ENCODE peak calls at places on chromosomes 5 and 9, in ten cellular contexts. Y is CD8-positive, alpha-beta T cell; S is CD4-positive, alpha-beta memory T cell; Z is iris pigment epithelial cell; F is progenitor cell of endocrine pancreas; B is activated naive CD8-positive, alpha-beta T cell treated with anti-CD3 and anti-CD28 coated beads, Interleukin-2, amount 50 U/mL, for 24 hours; U is non-pigmented ciliary epithelial cell; V is right cardiac atrium; I is naive thymus-derived CD4-positive, alpha-beta T cell; L is activated CD4-positive, CD25-positive, alpha-beta regulatory T cell treated with anti-CD3 and anti-CD28 coated beads, Interleukin-2, amount 50 U/mL, for 72 hours. R is an unnamed sample.

GRCh38 chr9:16985559-16986348 is 115.3 kb upstream of the BNC2 start:
- DNase-seq in Y (no peak), U (no peak), L (no peak), Z (peak), I (no peak), B (no peak), F (no peak), V (peak), S (no peak), R (no peak)

GRCh38 chr9:2985343-2985742 is 141.4 kb upstream of the PUM3 start:
- DNase-seq in I (no peak), Y (no peak), S (no peak), Z (no peak), U (no peak), L (no peak), B (no peak), V (no peak), F (no peak), R (no peak)

GRCh38 chr9:126701820-126702500 is 88.2 kb downstream of the LMX1B start:
- DNase-seq in L (peak), Z (no peak), F (no peak), S (no peak), B (no peak), U (no peak), V (no peak), Y (no peak), I (no peak), R (no peak)

GRCh38 chr9:98288876-98289275 is 33.4 kb upstream of the TBC1D2 start:
- DNase-seq in L (no peak), U (no peak), B (no peak), Y (no peak), S (no peak), V (no peak), F (no peak), I (no peak), Z (no peak), R (no peak)

GRCh38 chr9:126375386-126375785 is 48.8 kb downstream of the MVB12B start:
- DNase-seq in F (no peak), I (no peak), Z (peak), L (no peak), V (peak), Y (no peak), B (no peak), S (no peak), U (no peak), R (no peak)

GRCh38 chr9:70963554-70963953 is 157.9 kb downstream of the TRPM3 start:
- DNase-seq in S (no peak), L (no peak), F (no peak), I (no peak), U (no peak), Y (no peak), V (no peak), Z (no peak), B (no peak), R (no peak)

GRCh38 chr5:35089688-35090314 is 42.1 kb upstream of the AGXT2 start:
- DNase-seq in S (peak), B (peak), Z (peak), Y (peak), L (peak), F (peak), U (peak), V (no peak), I (peak), R (peak)

GRCh38 chr5:122896598-122897282 is 51.3 kb downstream of the SNX24 start:
- DNase-seq in U (no peak), I (no peak), L (no peak), Y (no peak), S (no peak), B (no peak), F (no peak), Z (peak), V (no peak), R (peak)

GRCh38 chr5:149724130-149724850 is 5.8 kb upstream of the PPARGC1B start:
- DNase-seq in F (no peak), I (no peak), B (no peak), U (no peak), Y (no peak), Z (no peak), L (no peak), V (no peak), S (no peak), R (no peak)

GRCh38 chr5:122195784-122196394 is 66.5 kb downstream of the ZNF474 start:
- DNase-seq in F (no peak), Y (no peak), B (no peak), V (no peak), I (no peak), S (no peak), L (no peak), Z (peak), U (peak), R (no peak)

GRCh38 chr5:123035950-123036390 is 555 bp downstream of the PPIC start:
- DNase-seq in S (no peak), Y (no peak), Z (peak), L (no peak), B (no peak), F (peak), I (no peak), V (peak), U (no peak), R (no peak)

GRCh38 chr5:13408616-13409015 is 535.9 kb downstream of the DNAH5 start:
- DNase-seq in V (no peak), L (no peak), I (no peak), B (no peak), S (no peak), U (peak), Y (no peak), Z (no peak), F (no peak), R (no peak)

GRCh38 chr5:168085321-168086040 is 206.0 kb upstream of the WWC1 start:
- DNase-seq in U (no peak), S (no peak), B (no peak), F (no peak), V (no peak), Z (no peak), I (no peak), L (no peak), Y (no peak), R (no peak)

GRCh38 chr5:67265951-67266350 is 69.4 kb upstream of the CD180 start:
- DNase-seq in I (no peak), S (no peak), Y (no peak), B (no peak), F (no peak), L (no peak), Z (peak), U (no peak), V (no peak), R (no peak)

GRCh38 chr5:165560641-165561040 is 2055.2 kb downstream of the MAT2B start:
- DNase-seq in U (no peak), B (no peak), Z (no peak), Y (no peak), S (no peak), F (no peak), V (no peak), L (no peak), I (no peak), R (no peak)

GRCh38 chr9:17090041-17090440 is 44.8 kb upstream of the CNTLN start:
- DNase-seq in V (no peak), B (no peak), Z (peak), L (no peak), F (no peak), S (no peak), I (no peak), Y (no peak), U (no peak), R (no peak)

GRCh38 chr5:126138475-126139005 is 284.7 kb upstream of the GRAMD2B start:
- DNase-seq in Z (peak), U (peak), Y (no peak), B (no peak), F (no peak), L (no peak), S (no peak), V (no peak), I (no peak), R (no peak)

GRCh38 chr5:160001457-160001856 is 7.5 kb upstream of the TTC1 start:
- DNase-seq in I (no peak), Y (no peak), U (no peak), Z (no peak), V (no peak), S (no peak), F (no peak), B (no peak), L (no peak), R (no peak)

GRCh38 chr9:71725590-71726338 is 42.5 kb downstream of the CEMIP2 start:
- DNase-seq in L (no peak), S (no peak), V (no peak), B (no peak), U (no peak), Y (no peak), I (no peak), F (no peak), Z (peak), R (no peak)

GRCh38 chr5:149221326-149221725 is 50.3 kb upstream of the AFAP1L1 start:
- DNase-seq in L (no peak), Z (peak), V (no peak), S (no peak), F (no peak), Y (no peak), B (no peak), U (no peak), I (no peak), R (no peak)

GRCh38 chr5:135442387-135443256 is 4.5 kb downstream of the DCANP1 start:
- DNase-seq in V (no peak), Z (no peak), I (no peak), Y (no peak), S (no peak), F (no peak), B (no peak), L (no peak), U (no peak), R (no peak)

GRCh38 chr5:86968311-86968753 is 299.4 kb upstream of the RASA1 start:
- DNase-seq in U (peak), S (peak), Z (peak), F (no peak), L (no peak), V (peak), I (no peak), Y (no peak), B (no peak), R (no peak)

GRCh38 chr5:56585973-56586740 is 229.2 kb upstream of the MAP3K1 start:
- DNase-seq in S (peak), U (no peak), Z (no peak), F (no peak), L (no peak), B (no peak), V (peak), Y (no peak), I (no peak), R (no peak)

GRCh38 chr5:139660105-139660915 is 12.2 kb downstream of the CXXC5 start:
- DNase-seq in I (no peak), V (peak), U (no peak), Y (no peak), Z (no peak), F (no peak), B (no peak), S (no peak), L (no peak), R (no peak)

GRCh38 chr5:141525659-141526058 is 36.8 kb downstream of the PCDHGC5 start:
- DNase-seq in Y (no peak), L (no peak), B (no peak), V (no peak), F (no peak), U (no peak), S (no peak), I (no peak), Z (no peak), R (no peak)

GRCh38 chr5:107469485-107469884 is 201.3 kb downstream of the EFNA5 start:
- DNase-seq in Y (no peak), F (no peak), I (no peak), Z (peak), U (peak), S (no peak), V (no peak), L (no peak), B (no peak), R (peak)

GRCh38 chr9:111454751-111455150 is 29.4 kb downstream of the ECPAS start:
- DNase-seq in B (no peak), F (no peak), I (no peak), Z (no peak), V (no peak), L (no peak), U (no peak), Y (no peak), S (no peak), R (no peak)

GRCh38 chr9:120387257-120387999 is 192.5 kb downstream of the CDK5RAP2 start:
- DNase-seq in V (no peak), L (no peak), U (no peak), F (no peak), Y (no peak), Z (no peak), B (no peak), I (no peak), S (no peak), R (no peak)

GRCh38 chr5:24397601-24398000 is 247.2 kb downstream of the CDH10 start:
- DNase-seq in L (no peak), S (no peak), B (no peak), Y (no peak), V (peak), U (no peak), F (no peak), Z (no peak), I (no peak), R (no peak)

GRCh38 chr5:32439086-32439642 is 5.4 kb downstream of the ZFR start:
- DNase-seq in Z (no peak), V (no peak), Y (no peak), I (no peak), U (no peak), B (no peak), S (no peak), L (no peak), F (no peak), R (no peak)